ENCODE peak calls at places on chromosome 17, in four cellular contexts. P is CD8-positive, alpha-beta T cell; J is lower lobe of right lung; C is mammary epithelial cell. F is an unnamed sample.

GRCh38 chr17:58391302-58391984 is 25.9 kb downstream of the RNF43 start:
- DNase-seq in P (no peak), J (peak), C (peak), F (peak)

GRCh38 chr17:51846561-51846960 is 312.0 kb downstream of the CA10 start:
- DNase-seq in J (no peak), C (no peak), P (no peak), F (no peak)

GRCh38 chr17:81930142-81931125 is 2.9 kb upstream of the MAFG start:
- DNase-seq in C (no peak), J (no peak), P (no peak), F (no peak)

GRCh38 chr17:2566056-2566455 is 27.4 kb upstream of the PAFAH1B1 start:
- DNase-seq in C (no peak), P (no peak), J (no peak), F (no peak)

GRCh38 chr17:48024149-48025039 is 13.2 kb downstream of the COPZ2 start:
- DNase-seq in P (peak), J (peak), C (peak), F (no peak)

GRCh38 chr17:35520043-35520442 is 17.4 kb downstream of the SLFN12L start:
- DNase-seq in J (no peak), C (no peak), P (no peak), F (no peak)

GRCh38 chr17:47829870-47830269 is 1.5 kb downstream of the MRPL10 start:
- DNase-seq in P (peak), J (no peak), C (no peak), F (no peak)

GRCh38 chr17:55238931-55239297 is 25.8 kb upstream of the HLF start:
- DNase-seq in P (no peak), J (no peak), C (no peak), F (no peak)

GRCh38 chr17:12422632-12423031 is 243.1 kb upstream of the MYOCD start:
- DNase-seq in P (no peak), C (no peak), J (no peak), F (no peak)

GRCh38 chr17:54372071-54372720 is 528.5 kb upstream of the TOM1L1 start:
- DNase-seq in P (no peak), C (no peak), J (no peak), F (no peak)

GRCh38 chr17:57627591-57627990 is 117.5 kb downstream of the CCDC182 start:
- DNase-seq in C (no peak), P (no peak), J (no peak), F (no peak)

GRCh38 chr17:57619061-57619937 is 125.8 kb downstream of the CCDC182 start:
- DNase-seq in P (no peak), C (no peak), J (no peak), F (peak)

GRCh38 chr17:74361613-74362391 is at the start of gene BTBD17:
- DNase-seq in P (peak), J (peak), C (peak), F (no peak)

GRCh38 chr17:35748323-35748960 is 4.6 kb downstream of the GAS2L2 start:
- DNase-seq in C (peak), J (no peak), P (no peak), F (no peak)

GRCh38 chr17:964881-965280 is 14.7 kb downstream of the NXN start:
- DNase-seq in J (no peak), C (no peak), P (no peak), F (no peak)

GRCh38 chr17:40307001-40307690 is 1.8 kb upstream of the RARA start:
- DNase-seq in J (no peak), C (no peak), P (peak), F (peak)

GRCh38 chr17:56034120-56034757 is 119.0 kb upstream of the ANKFN1 start:
- DNase-seq in J (no peak), P (no peak), C (no peak), F (no peak)

GRCh38 chr17:1087381-1088241 is 90.7 kb downstream of the TIMM22 start:
- DNase-seq in P (no peak), J (peak), C (peak), F (peak)

GRCh38 chr17:70588003-70588402 is 418.7 kb downstream of the KCNJ2 start:
- DNase-seq in C (peak), J (no peak), P (no peak), F (peak)

GRCh38 chr17:10286324-10286723 is 86.5 kb downstream of the MYH13 start:
- DNase-seq in P (no peak), C (no peak), J (no peak), F (no peak)

GRCh38 chr17:9217151-9218067 is 196.1 kb downstream of the NTN1 start:
- DNase-seq in J (no peak), C (peak), P (no peak), F (peak)

GRCh38 chr17:77312786-77313599 is 172.2 kb downstream of the SEC14L1 start:
- DNase-seq in P (no peak), C (no peak), J (peak), F (peak)

GRCh38 chr17:75020331-75021110 is 8.1 kb downstream of the MRPL58 start:
- DNase-seq in P (no peak), J (no peak), C (no peak), F (no peak)

GRCh38 chr17:43085489-43085888 is 39.7 kb downstream of the BRCA1 start:
- DNase-seq in J (no peak), P (no peak), C (no peak), F (peak)

GRCh38 chr17:12680407-12680897 is 14.8 kb downstream of the MYOCD start:
- DNase-seq in J (no peak), C (no peak), P (no peak), F (no peak)

GRCh38 chr17:41536741-41537613 is 8.9 kb upstream of the KRT19 start:
- DNase-seq in P (no peak), J (no peak), C (no peak), F (no peak)

GRCh38 chr17:36949461-36949927 is 740 bp downstream of the AATF start:
- DNase-seq in C (no peak), P (no peak), J (no peak), F (peak)

DNA sequence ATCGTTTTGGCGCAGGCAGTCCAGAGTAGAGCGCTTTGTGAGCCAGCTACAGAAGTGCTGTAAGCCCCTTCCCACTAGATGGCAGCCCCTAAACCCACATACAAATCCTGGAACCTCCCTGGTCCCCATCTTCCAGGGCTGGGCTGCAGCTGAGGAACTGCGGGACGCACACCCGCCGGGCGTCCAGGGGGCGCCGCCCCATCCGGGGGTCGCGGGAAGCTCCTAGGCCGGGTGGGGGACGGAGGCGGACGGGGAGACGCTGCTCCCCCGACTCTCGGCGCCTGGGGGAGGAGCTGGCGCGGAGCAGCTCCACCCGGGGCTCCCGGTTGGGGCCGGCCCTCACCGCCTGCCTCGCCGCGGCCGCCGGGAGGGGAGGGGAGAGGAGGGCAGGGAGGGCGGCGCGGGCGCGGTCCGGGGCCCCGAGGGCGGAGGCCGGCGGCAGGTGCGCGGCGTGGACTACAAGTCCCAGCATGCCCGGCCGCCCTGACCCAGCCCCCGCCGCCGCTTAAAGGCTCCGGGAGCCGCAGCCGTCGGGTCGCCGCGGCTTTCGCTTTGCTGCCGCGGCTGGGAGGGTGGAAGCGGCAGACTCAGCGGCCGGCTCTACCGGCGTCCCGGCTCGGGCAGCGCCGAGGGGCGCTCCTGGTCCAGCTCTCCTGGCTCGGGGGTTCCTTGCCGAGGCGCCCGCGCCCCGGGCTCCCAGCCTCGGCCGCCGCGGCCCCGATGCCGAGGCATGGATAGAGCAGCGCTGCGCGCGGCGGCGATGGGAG is at the start of gene KSR1:
- DNase-seq in P (peak), J (peak), C (peak), F (peak)
- TF ChIP-seq CTCF in P (peak), J (peak), C (no peak), F (peak)

GRCh38 chr17:13962716-13963115 is 106.6 kb upstream of the COX10 start:
- DNase-seq in J (no peak), C (no peak), P (no peak), F (no peak)
- TF ChIP-seq CTCF in J (no peak), C (no peak), P (no peak), F (no peak)

GRCh38 chr17:17508019-17508535 is 11.9 kb upstream of the RASD1 start:
- DNase-seq in J (peak), P (no peak), C (no peak), F (no peak)

GRCh38 chr17:17506893-17507464 is 10.8 kb upstream of the RASD1 start:
- DNase-seq in P (no peak), C (no peak), J (peak), F (peak)

GRCh38 chr17:17508641-17509591 is 12.7 kb upstream of the RASD1 start:
- DNase-seq in C (no peak), P (no peak), J (peak), F (no peak)

GRCh38 chr17:17506181-17506741 is 10.1 kb upstream of the RASD1 start:
- DNase-seq in J (peak), P (no peak), C (no peak), F (no peak)

DNA sequence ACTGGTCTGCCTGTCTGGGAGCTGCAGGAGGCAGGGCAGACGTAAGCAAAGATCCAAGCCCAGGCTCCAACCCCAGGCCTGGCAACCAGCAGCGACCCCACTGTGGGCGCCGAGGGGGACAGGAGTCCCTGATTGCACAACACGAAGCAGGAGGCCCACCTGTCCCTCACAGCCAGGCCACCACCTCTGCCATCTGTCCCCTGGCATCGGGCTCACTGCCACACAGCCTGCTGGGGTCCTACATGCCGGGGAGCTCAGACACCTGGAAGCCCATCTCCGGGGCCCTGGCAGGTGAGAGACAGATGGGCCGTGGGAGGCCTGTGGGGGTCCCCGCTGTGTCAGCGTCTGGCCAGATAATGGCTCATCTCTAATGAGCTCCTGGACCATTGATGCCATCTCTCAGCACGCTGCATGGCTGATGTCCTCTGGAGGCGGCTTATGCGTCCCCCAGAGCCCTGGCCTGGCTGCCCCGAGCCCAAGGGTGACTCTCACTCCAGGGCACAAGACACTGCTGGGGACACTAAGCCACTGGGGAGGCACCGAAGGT is 11.3 kb upstream of the RASD1 start:
- DNase-seq in P (no peak), J (peak), C (no peak), F (no peak)
- TF ChIP-seq CTCF in P (no peak), J (no peak), C (no peak), F (no peak)

GRCh38 chr17:7237761-7238417 is 1.4 kb downstream of the PHF23 start:
- DNase-seq in J (peak), C (peak), P (peak), F (peak)

GRCh38 chr17:7241047-7241733 is 1.1 kb downstream of the GABARAP start:
- DNase-seq in P (no peak), C (no peak), J (no peak), F (no peak)

GRCh38 chr17:7238418-7239090 is 703 bp downstream of the PHF23 start:
- DNase-seq in C (no peak), J (no peak), P (peak), F (no peak)

GRCh38 chr17:7240375-7240774 is 1.1 kb upstream of the PHF23 start:
- DNase-seq in J (no peak), P (no peak), C (no peak), F (no peak)

GRCh38 chr17:7239091-7240027 is at the start of gene PHF23:
- DNase-seq in C (peak), J (peak), P (peak), F (peak)
- TF ChIP-seq CTCF in C (no peak), J (no peak), P (no peak), F (no peak)

GRCh38 chr17:50426814-50427787 is 1.1 kb downstream of the ACSF2 start:
- DNase-seq in C (peak), P (peak), J (no peak), F (peak)
- TF ChIP-seq CTCF in C (peak), P (no peak), J (no peak), F (peak)

DNA sequence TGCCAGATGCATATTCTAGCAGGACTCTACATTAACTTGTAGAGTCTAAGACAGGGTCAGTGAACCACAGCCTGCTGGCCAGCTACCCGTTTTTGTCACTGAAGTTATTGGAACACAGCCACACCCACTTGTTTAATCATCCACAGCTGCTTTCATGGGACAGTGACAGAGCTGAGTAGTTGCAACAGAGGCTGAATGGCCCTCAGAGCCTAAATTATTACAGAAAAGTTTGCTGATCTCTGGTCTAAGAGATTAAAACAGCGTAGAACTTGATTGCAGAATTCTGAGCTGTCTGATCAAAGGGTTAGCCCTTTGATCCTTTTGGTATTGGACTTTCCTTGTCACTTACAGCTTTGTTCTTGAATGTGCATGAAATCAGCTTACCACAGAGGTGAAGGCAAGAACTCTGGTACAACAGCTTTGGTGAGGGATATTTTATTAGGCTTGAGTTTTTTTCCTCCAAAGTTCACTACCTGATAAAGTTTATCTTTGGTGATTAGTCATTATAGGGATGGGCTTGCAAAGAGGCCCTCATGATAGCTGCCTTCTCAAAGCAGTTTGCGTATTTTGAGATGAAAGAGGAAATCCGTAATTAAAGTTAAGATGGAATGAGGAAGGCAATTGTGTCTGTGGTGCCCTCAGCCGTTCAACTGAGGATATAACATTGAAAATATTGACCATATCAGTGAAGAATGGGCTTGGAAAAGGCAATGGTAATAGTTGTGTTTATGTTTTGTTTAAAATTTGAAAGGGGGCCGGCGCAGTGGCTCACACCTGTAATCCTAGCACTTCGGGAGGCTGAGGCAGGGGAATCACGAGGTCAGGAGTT is 23.7 kb downstream of the ALDH3A2 start:
- DNase-seq in C (no peak), P (no peak), J (no peak), F (no peak)
- TF ChIP-seq CTCF in C (no peak), P (no peak), J (peak), F (no peak)

DNA sequence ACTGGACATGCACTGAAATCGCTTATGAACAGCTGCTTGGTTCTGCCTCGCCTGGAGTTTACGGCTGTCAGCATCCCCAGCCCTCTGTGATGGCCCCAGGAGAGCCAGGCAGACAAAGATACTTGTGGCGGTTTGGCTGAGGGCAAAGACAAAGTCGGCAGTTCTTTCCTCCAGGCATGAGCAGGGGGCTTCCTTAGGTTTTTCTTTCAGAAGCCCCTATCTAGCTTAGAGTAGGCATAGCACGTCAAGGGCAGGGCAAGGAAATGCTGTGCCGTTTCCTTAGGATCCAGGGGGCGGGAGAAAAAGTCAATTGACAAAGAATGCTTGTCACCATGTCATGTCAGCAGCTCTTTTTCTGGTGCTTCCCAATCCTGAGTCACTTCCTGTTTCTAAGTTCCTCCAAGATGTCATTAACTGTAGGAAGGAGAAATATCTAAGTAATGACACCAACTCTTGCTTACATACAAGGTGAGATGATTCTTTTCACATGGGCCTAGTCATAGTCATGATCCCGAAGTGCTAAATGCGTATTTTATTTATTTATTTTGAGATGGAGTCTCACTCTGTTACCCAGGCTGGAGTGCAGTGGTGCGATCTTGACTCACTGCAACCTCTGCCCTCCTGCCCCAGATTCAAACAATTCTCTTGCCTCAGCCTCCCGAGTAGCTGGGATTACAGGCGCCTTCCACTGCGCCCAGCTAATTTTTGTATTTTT is 35.2 kb downstream of the GJC1 start:
- DNase-seq in P (no peak), C (peak), J (no peak), F (peak)
- TF ChIP-seq CTCF in P (no peak), C (no peak), J (no peak), F (no peak)

GRCh38 chr17:79913451-79913850 is 74.2 kb upstream of the CBX4 start:
- DNase-seq in J (no peak), C (no peak), P (no peak), F (no peak)

GRCh38 chr17:79915850-79916430 is 76.7 kb upstream of the CBX4 start:
- DNase-seq in J (peak), C (peak), P (no peak), F (no peak)

GRCh38 chr17:79914813-79915740 is 75.8 kb upstream of the CBX4 start:
- DNase-seq in J (no peak), C (no peak), P (no peak), F (no peak)

GRCh38 chr17:79912552-79913330 is 73.5 kb upstream of the CBX4 start:
- DNase-seq in C (no peak), P (no peak), J (no peak), F (no peak)

DNA sequence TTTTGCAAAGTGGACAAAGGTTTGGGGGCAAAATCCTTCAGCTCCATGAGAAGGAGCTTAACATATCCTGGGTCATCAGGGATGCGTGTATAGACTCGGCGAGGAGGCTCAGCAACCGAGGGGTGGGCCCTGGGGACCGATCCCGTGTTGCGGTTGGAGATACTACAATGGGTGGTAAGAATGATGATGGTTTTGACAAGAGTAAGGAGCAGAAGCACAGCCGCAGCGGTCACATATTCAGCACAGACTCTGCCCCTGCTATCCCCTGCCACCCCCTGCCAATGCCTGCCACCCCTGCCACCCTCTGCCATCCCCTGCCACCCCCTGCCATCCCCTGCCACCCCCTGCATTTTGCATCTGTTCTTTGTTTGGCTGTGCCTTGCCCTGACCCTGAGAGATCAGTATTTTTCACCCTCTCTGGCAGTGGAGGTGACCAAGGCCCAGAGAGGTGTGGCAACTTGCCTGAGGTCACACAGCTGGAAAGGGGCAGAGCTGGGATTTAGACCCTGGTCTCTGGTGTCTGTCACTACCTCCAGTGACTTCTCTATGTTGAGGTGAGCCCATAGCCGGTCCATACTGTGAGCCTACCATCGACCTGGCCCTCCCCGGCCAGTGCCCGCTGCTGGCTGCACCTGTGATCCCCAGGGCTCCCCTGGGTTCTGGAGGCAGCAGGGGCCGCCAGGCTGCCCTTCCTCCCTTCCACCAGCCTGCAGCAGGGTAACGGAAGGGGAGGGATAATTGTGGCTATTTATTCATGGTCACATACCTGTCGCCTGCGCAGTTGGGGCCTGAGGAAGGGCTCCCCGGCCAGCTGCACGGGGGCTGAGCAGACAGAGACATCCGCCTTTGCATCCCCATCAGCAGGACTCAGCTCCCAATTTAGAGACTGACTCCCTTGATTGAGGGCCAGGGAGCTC is 74.9 kb upstream of the CBX4 start:
- DNase-seq in J (no peak), P (no peak), C (no peak), F (no peak)
- TF ChIP-seq CTCF in J (no peak), P (no peak), C (no peak), F (no peak)

GRCh38 chr17:68353121-68353521 is 61.8 kb downstream of the ARSG start:
- DNase-seq in C (no peak), P (no peak), J (no peak), F (no peak)

GRCh38 chr17:68356949-68357455 is 65.7 kb downstream of the ARSG start:
- DNase-seq in J (no peak), P (no peak), C (no peak), F (no peak)

GRCh38 chr17:68357886-68358285 is 66.6 kb downstream of the ARSG start:
- DNase-seq in J (no peak), C (no peak), P (no peak), F (no peak)

GRCh38 chr17:68355093-68355492 is 63.8 kb downstream of the ARSG start:
- DNase-seq in J (no peak), C (no peak), P (no peak), F (peak)

GRCh38 chr17:68356520-68356919 is 65.2 kb downstream of the ARSG start:
- DNase-seq in J (no peak), P (peak), C (no peak), F (peak)
- TF ChIP-seq CTCF in J (no peak), P (no peak), C (no peak), F (no peak)